ENCODE peak calls at places on chromosomes 6 and 20, in seven cellular contexts. Q is esophagus squamous epithelium, P is adrenal gland, T is GM12878, V is IMR-90, M is H1, H is gastrocnemius medialis. Y is an unnamed sample.
A peak's percentile ranks its signal among the peaks of the same experiment; 100 is the strongest.

GRCh38 chr20:41989935-41990635 is 371.9 kb upstream of the CHD6 start:
- DNase-seq in M (no peak), Q (no peak), T (no peak), V (no peak), H (no peak), P (no peak), Y (no peak)

GRCh38 chr20:31843881-31844280 is 1.5 kb downstream of the FOXS1 start:
- DNase-seq in M (no peak), H (no peak), T (no peak), Q (no peak), P (no peak), V (no peak), Y (no peak)

GRCh38 chr6:128518531-128519131 is 1.8 kb downstream of the PTPRK start:
- DNase-seq in M (no peak), T (no peak), V (no peak), P (no peak), H (no peak), Q (no peak), Y (no peak)

GRCh38 chr6:42393339-42393738 is 58.4 kb downstream of the TRERF1 start:
- DNase-seq in H (no peak), P (no peak), T (no peak), M (no peak), V (no peak), Q (no peak), Y (no peak)

GRCh38 chr6:112180095-112180820 is 74.1 kb downstream of the LAMA4 start:
- DNase-seq in V (peak; percentile 92), H (no peak), T (no peak), Q (no peak), P (peak; percentile 48), M (no peak), Y (peak; percentile 30)

GRCh38 chr6:112745765-112746164 is 398.6 kb downstream of the RFPL4B start:
- DNase-seq in H (no peak), Q (no peak), P (no peak), V (no peak), T (no peak), M (no peak), Y (no peak)

GRCh38 chr6:42702200-42702599 is 20.2 kb downstream of the PRPH2 start:
- DNase-seq in H (no peak), V (peak; percentile 90), T (no peak), Q (no peak), P (no peak), M (no peak), Y (no peak)

GRCh38 chr20:61640171-61640570 is 388.1 kb downstream of the CDH4 start:
- DNase-seq in V (peak; percentile 26), H (no peak), T (no peak), Q (no peak), M (no peak), P (no peak), Y (no peak)

GRCh38 chr6:46015119-46015968 is at the start of gene CLIC5:
- DNase-seq in H (peak; percentile 83), V (no peak), M (peak; percentile 65), Q (no peak), P (peak; percentile 22), T (no peak), Y (peak; percentile 28)

GRCh38 chr20:5687884-5688283 is 62.3 kb upstream of the SHLD1 start:
- DNase-seq in H (no peak), T (no peak), M (no peak), Q (no peak), V (no peak), P (no peak), Y (no peak)

GRCh38 chr6:29887330-29887818 is 55.0 kb upstream of the HLA-A start:
- DNase-seq in T (no peak), P (peak; percentile 57), M (peak; percentile 54), H (peak; percentile 14), Q (no peak), V (peak; percentile 11), Y (peak; percentile 55)

GRCh38 chr20:4625687-4626086 is 96.0 kb upstream of the PRND start:
- DNase-seq in V (no peak), H (no peak), T (no peak), P (no peak), M (no peak), Q (no peak), Y (no peak)

GRCh38 chr6:107957165-107957908 is 671 bp downstream of the SEC63 start:
- DNase-seq in H (peak; percentile 27), P (peak; percentile 69), T (no peak), Q (no peak), M (peak; percentile 77), V (peak; percentile 77), Y (peak; percentile 58)

GRCh38 chr6:141259832-141260231 is 872.9 kb upstream of the GJE1 start:
- DNase-seq in M (no peak), H (no peak), V (no peak), P (no peak), Q (no peak), T (no peak), Y (no peak)

GRCh38 chr20:10636326-10636818 is 37.4 kb downstream of the JAG1 start:
- DNase-seq in T (no peak), M (no peak), Q (no peak), V (peak; percentile 64), H (no peak), P (no peak), Y (no peak)

GRCh38 chr6:130018830-130019795 is 732 bp downstream of the L3MBTL3 start:
- DNase-seq in H (no peak), Q (no peak), V (peak; percentile 37), T (no peak), P (peak; percentile 45), M (peak; percentile 55), Y (peak; percentile 25)

GRCh38 chr20:62159835-62160234 is 16.3 kb downstream of the SS18L1 start:
- DNase-seq in Q (no peak), P (no peak), T (peak; percentile 50), H (no peak), M (no peak), V (peak; percentile 49), Y (no peak)

DNA sequence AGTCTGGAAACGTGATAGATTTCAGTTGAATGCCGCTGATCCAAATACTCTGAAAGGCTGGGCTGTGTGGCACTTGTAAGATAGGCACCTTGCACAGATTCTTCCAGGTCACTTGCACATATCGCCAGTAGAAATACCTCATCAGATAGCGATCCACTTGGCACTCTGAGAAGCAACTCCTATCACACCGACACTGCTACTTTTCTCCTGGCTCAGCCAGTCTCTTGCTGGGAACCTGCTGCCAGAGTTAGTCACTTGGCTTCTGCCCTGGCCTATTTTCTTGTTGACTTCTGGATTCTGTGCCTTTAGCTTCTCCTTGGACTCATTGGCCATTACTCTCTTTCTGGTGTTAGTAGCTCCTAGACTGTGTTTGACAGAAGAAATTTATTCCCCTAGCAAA is 66.6 kb downstream of the UTRN start:
- DNase-seq in V (no peak), Q (no peak), T (no peak), M (no peak), P (peak; percentile 75), H (peak; percentile 23), Y (no peak)
- TF ChIP-seq POLR2A in V (no peak), Q (no peak), T (no peak), M (no peak), P (no peak), H (no peak), Y (no peak)

GRCh38 chr6:164252952-164253351 is 838.4 kb downstream of the QKI start:
- DNase-seq in H (no peak), P (no peak), V (no peak), Q (no peak), M (no peak), T (no peak), Y (no peak)

GRCh38 chr6:164247106-164247505 is 832.6 kb downstream of the QKI start:
- DNase-seq in H (no peak), Q (no peak), P (no peak), T (no peak), M (no peak), V (no peak), Y (no peak)

DNA sequence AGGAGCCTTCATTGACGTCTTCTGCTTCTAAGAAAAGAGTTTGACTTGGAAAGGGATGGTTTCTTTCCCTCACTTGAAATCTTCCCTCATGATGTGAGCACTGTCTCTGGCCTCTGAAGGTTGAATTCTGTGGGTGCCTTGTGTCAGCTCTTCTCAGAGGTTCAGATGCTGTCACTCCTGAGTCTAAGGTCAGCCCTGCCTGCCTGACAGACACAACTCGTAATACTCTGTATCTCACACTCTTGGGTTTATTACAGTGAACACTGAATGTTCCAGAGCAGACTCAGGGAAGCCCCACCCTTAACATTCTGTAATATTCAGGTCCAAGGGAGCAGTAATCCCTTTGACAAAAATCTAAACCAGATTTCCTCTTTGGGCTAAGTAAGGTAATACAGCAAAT is 837.7 kb downstream of the QKI start:
- DNase-seq in M (no peak), P (no peak), H (no peak), V (no peak), T (no peak), Q (no peak), Y (no peak)
- H3K9me3 ChIP-seq in M (no peaks in the 10 kb centered on the region), P (no peaks in the 10 kb centered on the region), H (no peaks in the 10 kb centered on the region), V (peaks cover 13% of the 10 kb centered on the region), T (no peaks in the 10 kb centered on the region), Q (no peaks in the 10 kb centered on the region), Y (no peaks in the 10 kb centered on the region)

DNA sequence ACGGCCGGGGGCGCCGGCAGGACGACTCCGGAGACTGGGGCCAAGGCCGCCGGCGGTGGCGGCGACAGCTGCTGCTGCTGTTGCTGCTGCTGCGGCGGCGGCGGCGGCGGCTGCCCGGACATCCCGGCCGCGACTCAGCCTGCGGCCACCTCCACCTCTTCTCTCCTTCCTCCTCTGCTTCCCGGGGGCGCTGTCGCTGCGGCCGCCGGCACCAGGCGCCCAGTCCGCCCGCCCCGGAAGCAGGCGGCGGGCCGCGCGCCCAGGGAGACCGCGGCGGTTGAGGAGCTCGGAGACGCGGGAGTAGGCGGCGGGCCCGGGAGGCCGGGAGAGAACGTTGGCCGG is 280 bp downstream of the RANBP9 start:
- DNase-seq in T (no peak), Q (no peak), V (no peak), P (no peak), H (no peak), M (no peak), Y (no peak)
- TF ChIP-seq CTCF in T (peak; percentile 30), Q (no peak), V (peak; percentile 25), P (peak; percentile 9), H (peak; percentile 4), M (no peak), Y (no peak)

DNA sequence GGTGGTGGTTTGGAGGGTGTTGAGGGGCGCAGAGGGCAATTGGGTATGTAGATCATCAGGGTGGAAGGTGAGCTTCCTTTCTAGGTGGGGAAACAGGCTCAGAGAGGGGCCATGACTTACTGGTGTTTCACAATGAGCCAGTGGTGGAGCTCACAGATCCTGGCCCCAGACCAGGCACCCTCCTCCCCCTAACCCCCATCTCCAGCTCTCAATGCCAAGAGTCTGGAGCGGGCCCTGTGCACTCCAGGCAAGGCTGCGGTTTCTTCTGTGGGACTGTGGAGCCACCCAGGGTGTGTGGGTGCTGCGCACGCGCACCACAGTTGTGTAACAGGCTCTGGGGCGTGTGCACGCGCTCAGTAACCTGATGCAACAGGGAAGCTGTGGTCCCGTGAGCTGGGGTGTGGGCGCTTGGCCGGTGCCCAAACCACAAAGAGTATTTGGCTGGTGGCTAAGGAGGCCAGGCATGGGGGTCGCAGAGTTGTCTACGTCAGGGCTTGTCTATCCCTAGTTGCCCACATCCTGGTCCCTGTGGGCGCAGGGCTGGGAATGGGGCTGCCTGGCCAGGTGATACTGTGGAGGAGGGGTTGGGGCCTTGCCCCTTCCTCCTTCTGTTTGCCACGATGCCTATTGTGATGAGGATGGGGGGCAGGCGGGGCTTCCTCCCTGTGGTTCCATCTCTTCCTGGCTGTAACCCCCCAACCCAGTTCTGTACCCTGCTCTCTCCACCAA is 37.5 kb upstream of the MRPS18A start:
- DNase-seq in Q (peak; percentile 48), H (peak; percentile 75), M (no peak), P (no peak), V (peak; percentile 95), T (peak; percentile 77), Y (peak; percentile 29)
- TF ChIP-seq POLR2A in Q (no peak), H (no peak), M (no peak), P (no peak), V (no peak), T (peak; percentile 72), Y (no peak)